ENCODE peak calls at places on chromosomes 12 and 14, in eight cellular contexts. T is AG10803, E is AG04450, Z is endothelial cell, Q is sigmoid colon, N is suprapubic skin, C is foreskin fibroblast, R is fibroblast of villous mesenchyme. J is an unnamed sample.
A peak's percentile ranks its signal among the peaks of the same experiment; 100 is the strongest.

GRCh38 chr12:93709386-93709785 is 32.2 kb downstream of the CRADD start:
- DNase-seq in T (no peak), E (no peak), Z (no peak), Q (no peak), N (no peak), C (no peak), R (no peak), J (no peak)

GRCh38 chr14:104361101-104361591 is 218.4 kb upstream of the C14orf180 start:
- DNase-seq in T (no peak), E (no peak), Z (no peak), Q (peak; percentile 40), N (peak; percentile 54), C (no peak), R (no peak), J (no peak)

GRCh38 chr12:107759410-107759809 is 1.5 kb downstream of the PRDM4 start:
- DNase-seq in T (peak; percentile 80), E (peak; percentile 45), Z (no peak), Q (no peak), N (no peak), C (peak; percentile 90), R (peak; percentile 89), J (peak; percentile 93)

GRCh38 chr14:91575469-91576208 is 65.5 kb upstream of the PPP4R3A start:
- DNase-seq in T (no peak), E (no peak), Z (no peak), Q (no peak), N (no peak), C (no peak), R (no peak), J (no peak)

GRCh38 chr14:68896132-68896531 is 83.0 kb downstream of the ACTN1 start:
- DNase-seq in T (no peak), E (no peak), Z (no peak), Q (no peak), N (no peak), C (no peak), R (no peak), J (peak; percentile 18)

GRCh38 chr14:80344208-80344607 is 132.9 kb upstream of the DIO2 start:
- DNase-seq in T (no peak), E (no peak), Z (no peak), Q (no peak), N (no peak), C (no peak), R (no peak), J (no peak)

GRCh38 chr12:111441107-111441928 is 35.6 kb downstream of the SH2B3 start:
- DNase-seq in T (no peak), E (no peak), Z (no peak), Q (peak; percentile 17), N (no peak), C (peak; percentile 29), R (no peak), J (no peak)

GRCh38 chr12:102567031-102567985 is 86.9 kb upstream of the IGF1 start:
- DNase-seq in T (peak; percentile 92), E (peak; percentile 21), Z (no peak), Q (no peak), N (no peak), C (peak; percentile 80), R (peak; percentile 60), J (peak; percentile 54)

GRCh38 chr12:26239508-26240328 is 44.3 kb downstream of the SSPN start:
- DNase-seq in T (peak; percentile 99), E (peak; percentile 36), Z (no peak), Q (peak; percentile 93), N (peak; percentile 87), C (peak; percentile 78), R (peak; percentile 77), J (peak; percentile 97)

GRCh38 chr12:109266106-109266879 is 42.8 kb downstream of the FOXN4 start:
- DNase-seq in T (peak; percentile 51), E (no peak), Z (no peak), Q (no peak), N (no peak), C (peak; percentile 16), R (peak; percentile 72), J (no peak)

GRCh38 chr12:109268896-109269295 is 40.2 kb downstream of the FOXN4 start:
- DNase-seq in T (no peak), E (no peak), Z (no peak), Q (no peak), N (no peak), C (no peak), R (no peak), J (no peak)

GRCh38 chr12:109269428-109269827 is 39.7 kb downstream of the FOXN4 start:
- DNase-seq in T (no peak), E (no peak), Z (no peak), Q (no peak), N (no peak), C (no peak), R (no peak), J (no peak)

GRCh38 chr12:109264943-109265650 is 44.0 kb downstream of the FOXN4 start:
- DNase-seq in T (no peak), E (no peak), Z (peak; percentile 26), Q (no peak), N (no peak), C (no peak), R (no peak), J (no peak)

GRCh38 chr12:109267361-109267760 is 41.7 kb downstream of the FOXN4 start:
- DNase-seq in T (no peak), E (no peak), Z (no peak), Q (peak; percentile 49), N (no peak), C (no peak), R (no peak), J (no peak)
- TF ChIP-seq CTCF in T (no peak), E (no peak), Z (no peak), Q (no peak), N (no peak), C (no peak), R (no peak), J (no peak)

DNA sequence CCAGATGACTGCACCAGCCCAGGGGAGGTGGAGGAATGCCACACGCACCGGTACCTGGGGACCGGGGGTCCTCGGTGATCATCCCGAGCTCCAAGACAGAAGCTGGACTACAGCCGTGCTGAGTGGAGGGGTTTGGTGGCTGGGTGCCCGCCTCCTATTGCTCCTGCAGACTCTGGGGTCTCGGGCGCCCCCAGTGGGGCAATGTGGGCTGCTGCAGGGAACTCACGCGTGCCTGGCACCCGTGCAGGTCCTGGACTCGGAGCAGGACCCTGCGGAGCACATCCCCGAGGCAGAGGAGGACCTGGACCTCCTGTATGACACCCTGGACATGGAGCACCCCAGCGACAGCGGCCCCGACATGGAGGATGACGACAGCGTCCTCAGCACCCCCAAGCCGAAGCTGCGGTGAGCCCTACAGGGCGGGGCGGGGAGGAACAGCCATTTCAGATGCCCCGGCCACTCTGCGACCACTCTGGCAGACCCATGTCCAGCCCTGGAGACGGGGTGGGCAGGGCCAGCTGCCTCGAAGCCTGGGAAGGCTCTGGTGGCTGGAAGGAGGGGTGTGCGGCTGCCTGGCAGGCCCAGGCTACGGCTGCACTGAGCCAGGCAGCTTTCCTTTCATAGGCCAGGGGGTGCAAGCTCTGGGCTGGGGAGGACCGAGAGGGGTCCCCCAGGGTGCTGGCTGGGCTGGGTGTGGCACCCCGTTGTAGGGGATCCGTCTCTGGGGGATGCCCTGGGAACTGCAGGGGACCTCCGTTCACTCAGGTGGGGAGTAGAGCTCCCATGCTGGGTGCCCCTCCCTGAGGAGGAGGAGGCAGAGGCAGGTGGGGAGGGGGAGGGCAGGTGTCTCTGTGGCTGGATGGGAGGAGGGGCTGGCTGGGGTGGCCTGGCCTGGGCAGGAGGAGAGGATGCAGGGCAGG is 21.6 kb upstream of the TEX22 start:
- DNase-seq in T (no peak), E (no peak), Z (no peak), Q (no peak), N (no peak), C (no peak), R (no peak), J (no peak)
- TF ChIP-seq CTCF in T (no peak), E (no peak), Z (no peak), Q (no peak), N (no peak), C (no peak), R (no peak), J (no peak)

GRCh38 chr14:47678993-47679392 is 3.6 kb upstream of the MDGA2 start:
- DNase-seq in T (no peak), E (no peak), Z (no peak), Q (no peak), N (no peak), C (no peak), R (no peak), J (no peak)
- TF ChIP-seq CTCF in T (no peak), E (no peak), Z (peak; percentile 14), Q (no peak), N (no peak), C (no peak), R (no peak), J (no peak)

DNA sequence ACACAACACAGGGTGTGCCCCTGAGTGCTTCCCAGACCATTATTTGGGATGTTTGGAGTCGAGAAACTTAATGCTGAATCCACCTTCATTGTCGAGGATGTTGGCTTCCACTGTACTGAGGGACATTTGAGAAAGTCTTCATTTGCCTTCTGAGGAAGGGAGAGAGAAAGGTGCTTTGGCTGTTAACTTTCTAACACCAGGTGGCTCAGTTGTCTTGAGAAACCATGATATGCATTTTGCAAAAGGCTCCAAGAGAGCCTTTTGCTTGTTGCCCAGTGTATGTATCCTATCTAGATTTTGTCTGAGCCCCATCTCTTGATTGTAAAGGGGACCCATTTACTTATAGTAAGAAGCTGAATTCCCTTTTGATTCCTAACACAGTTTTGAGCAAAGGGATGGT is 28.6 kb upstream of the NRXN3 start:
- DNase-seq in T (no peak), E (no peak), Z (no peak), Q (no peak), N (no peak), C (no peak), R (no peak), J (no peak)
- TF ChIP-seq CTCF in T (no peak), E (no peak), Z (no peak), Q (no peak), N (no peak), C (no peak), R (no peak), J (no peak)

DNA sequence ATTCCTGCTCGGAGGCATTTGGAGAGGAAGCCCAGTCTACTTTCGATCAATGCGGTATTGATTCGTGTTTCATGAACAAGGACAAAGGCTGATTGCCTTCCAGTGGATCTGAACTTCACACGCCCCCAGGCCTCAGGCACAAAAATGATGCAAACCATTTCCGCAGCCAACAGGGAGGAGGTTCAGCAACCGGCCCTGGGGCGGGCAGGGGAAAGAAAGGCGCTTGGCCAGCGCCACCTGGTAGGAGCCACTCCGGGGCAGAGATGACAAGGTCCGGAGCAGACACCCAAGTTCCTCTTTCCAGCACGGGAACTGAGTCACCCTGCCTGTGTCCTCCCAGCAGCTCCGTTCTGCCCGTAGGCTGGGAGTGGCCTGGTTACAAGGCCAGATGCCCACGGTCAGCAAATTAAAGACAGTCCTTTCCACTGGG is 136.4 kb downstream of the SCARB1 start:
- DNase-seq in T (peak; percentile 69), E (no peak), Z (no peak), Q (peak; percentile 90), N (peak; percentile 92), C (peak; percentile 88), R (peak; percentile 42), J (peak; percentile 70)
- TF ChIP-seq CTCF in T (no peak), E (no peak), Z (no peak), Q (no peak), N (no peak), C (no peak), R (no peak), J (no peak)

DNA sequence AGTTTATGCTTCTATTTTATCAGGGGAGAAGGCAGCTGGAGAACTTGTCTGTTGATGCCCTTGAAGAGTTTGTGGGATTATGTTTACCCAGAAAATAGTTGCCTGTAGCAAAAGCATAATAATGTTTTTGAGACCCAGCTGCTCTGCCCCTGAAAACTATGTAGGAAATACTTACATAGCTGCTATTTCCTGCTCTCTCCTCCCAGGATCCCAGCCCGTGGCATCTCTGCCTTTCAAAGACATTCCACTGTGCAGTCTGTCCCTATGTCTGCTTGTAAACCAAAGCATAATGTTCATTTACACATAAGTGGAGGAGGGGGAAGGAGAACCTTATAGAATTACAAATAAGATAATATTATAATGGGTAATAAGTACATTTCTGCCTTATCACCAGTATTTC is 198.7 kb downstream of the SYT1 start:
- DNase-seq in T (no peak), E (peak; percentile 15), Z (no peak), Q (no peak), N (no peak), C (peak; percentile 7), R (no peak), J (no peak)
- TF ChIP-seq CTCF in T (no peak), E (no peak), Z (no peak), Q (no peak), N (no peak), C (no peak), R (no peak), J (no peak)

J was measured in fibroblast of mammary gland.